ENCODE peak calls at places on chromosomes 7 and 10, in ten cellular contexts. F is aorta; Q is left cardiac atrium; R is activated T-helper 1 cell treated with anti-CD3 and anti-CD28 coated beads, Interleukin-12 subunit alpha, Interleukin-12 subunit beta, Interleukin-2, Interleukin-4 antibody, amounts not matched to agents 30 ng/mL and 10 ng/mL and 1 ng/mL, durations not matched to agents 14 hours and 24 hours and 36 hours; N is Right ventricle myocardium superior; P is activated gamma-delta T cell; X is SK-N-SH; W is CD8-positive, alpha-beta memory T cell; G is A172; H is activated CD8-positive, alpha-beta memory T cell treated with anti-CD3 and anti-CD28 coated beads for 1 hour. B is an unnamed sample.

GRCh38 chr10:30505543-30506298 is 71.7 kb downstream of the MAP3K8 start:
- DNase-seq in F (no peak), Q (no peak), R (no peak), N (no peak), P (no peak), X (no peak), W (no peak), G (no peak), H (no peak), B (no peak)

GRCh38 chr10:71270301-71270777 is 48.7 kb upstream of the SLC29A3 start:
- DNase-seq in F (no peak), Q (peak), R (peak), N (peak), P (no peak), X (peak), W (no peak), G (peak), H (no peak), B (peak)

GRCh38 chr10:19832624-19833507 is 16.6 kb downstream of the PLXDC2 start:
- DNase-seq in F (no peak), Q (no peak), R (no peak), N (peak), P (no peak), X (no peak), W (no peak), G (no peak), H (no peak), B (no peak)

GRCh38 chr7:7861211-7861633 is 107.4 kb upstream of the GLCCI1 start:
- DNase-seq in F (no peak), Q (no peak), R (no peak), N (no peak), P (no peak), X (no peak), W (no peak), G (peak), H (no peak), B (peak)

GRCh38 chr7:18228686-18229085 is 201.0 kb upstream of the PRPS1L1 start:
- DNase-seq in F (no peak), Q (no peak), R (no peak), N (no peak), P (no peak), X (no peak), W (no peak), G (no peak), H (no peak), B (no peak)

GRCh38 chr7:15977663-15978062 is 291.2 kb upstream of the MEOX2 start:
- DNase-seq in F (no peak), Q (no peak), R (no peak), N (no peak), P (no peak), X (no peak), W (no peak), G (peak), H (no peak), B (peak)

GRCh38 chr7:138797715-138798320 is at the start of the genes ATP6V0A4 and TMEM213:
- DNase-seq in F (no peak), Q (no peak), R (no peak), N (no peak), P (no peak), X (no peak), W (no peak), G (no peak), H (no peak), B (no peak)

GRCh38 chr7:135150072-135150782 is 2.4 kb downstream of the TMEM140 start:
- DNase-seq in F (no peak), Q (no peak), R (no peak), N (peak), P (no peak), X (no peak), W (no peak), G (no peak), H (no peak), B (no peak)

GRCh38 chr7:44045226-44046014 is 918 bp downstream of the DBNL start:
- DNase-seq in F (peak), Q (peak), R (no peak), N (no peak), P (no peak), X (no peak), W (no peak), G (no peak), H (no peak), B (peak)

GRCh38 chr10:29563420-29564035 is 71.2 kb downstream of the SVIL start:
- DNase-seq in F (no peak), Q (no peak), R (no peak), N (no peak), P (no peak), X (no peak), W (no peak), G (no peak), H (no peak), B (no peak)

GRCh38 chr7:134701272-134701671 is 54.6 kb downstream of the BPGM start:
- DNase-seq in F (no peak), Q (no peak), R (no peak), N (no peak), P (no peak), X (peak), W (no peak), G (peak), H (no peak), B (peak)

GRCh38 chr7:150941983-150942590 is 36.0 kb downstream of the KCNH2 start:
- DNase-seq in F (peak), Q (no peak), R (no peak), N (peak), P (no peak), X (peak), W (no peak), G (peak), H (no peak), B (peak)

GRCh38 chr7:151503902-151504714 is 15.6 kb downstream of the RHEB start:
- DNase-seq in F (no peak), Q (no peak), R (no peak), N (no peak), P (no peak), X (no peak), W (no peak), G (no peak), H (no peak), B (peak)

GRCh38 chr10:48602401-48603135 is 2.3 kb downstream of the ARHGAP22 start:
- DNase-seq in F (no peak), Q (no peak), R (no peak), N (no peak), P (no peak), X (no peak), W (no peak), G (no peak), H (no peak), B (no peak)

GRCh38 chr10:108913300-108913699 is 1010.0 kb downstream of the XPNPEP1 start:
- DNase-seq in F (no peak), Q (no peak), R (no peak), N (no peak), P (no peak), X (no peak), W (no peak), G (no peak), H (no peak), B (no peak)

GRCh38 chr10:124592736-124593430 is 131.3 kb downstream of the LHPP start:
- DNase-seq in F (peak), Q (peak), R (no peak), N (peak), P (no peak), X (no peak), W (no peak), G (no peak), H (no peak), B (no peak)

GRCh38 chr7:63065684-63066083 is 933.0 kb upstream of the ZNF722 start:
- DNase-seq in F (no peak), Q (no peak), R (no peak), N (no peak), P (no peak), X (no peak), W (no peak), G (no peak), H (no peak), B (no peak)

GRCh38 chr7:89593125-89593524 is 561.1 kb upstream of the STEAP1 start:
- DNase-seq in F (no peak), Q (no peak), R (no peak), N (no peak), P (no peak), X (no peak), W (no peak), G (no peak), H (no peak), B (no peak)

GRCh38 chr7:79610301-79610700 is 156.8 kb upstream of the MAGI2 start:
- DNase-seq in F (no peak), Q (no peak), R (no peak), N (no peak), P (no peak), X (peak), W (no peak), G (no peak), H (no peak), B (peak)

GRCh38 chr7:131900785-131901287 is 344.4 kb upstream of the PODXL start:
- DNase-seq in F (no peak), Q (no peak), R (no peak), N (no peak), P (no peak), X (no peak), W (no peak), G (no peak), H (no peak), B (no peak)

GRCh38 chr7:55086413-55087201 is 67.8 kb downstream of the EGFR start:
- DNase-seq in F (no peak), Q (no peak), R (no peak), N (no peak), P (no peak), X (peak), W (no peak), G (peak), H (no peak), B (peak)

GRCh38 chr7:52161483-52161882 is 844.9 kb upstream of the COBL start:
- DNase-seq in F (no peak), Q (no peak), R (no peak), N (no peak), P (no peak), X (no peak), W (no peak), G (no peak), H (no peak), B (no peak)

GRCh38 chr7:128408709-128409434 is 910 bp downstream of the IMPDH1 start:
- DNase-seq in F (no peak), Q (no peak), R (no peak), N (no peak), P (no peak), X (peak), W (no peak), G (no peak), H (no peak), B (no peak)

GRCh38 chr10:43354879-43355380 is 16.5 kb upstream of the FXYD4 start:
- DNase-seq in F (no peak), Q (no peak), R (no peak), N (no peak), P (no peak), X (no peak), W (no peak), G (no peak), H (no peak), B (no peak)

GRCh38 chr10:54284526-54285193 is 516.4 kb downstream of the PCDH15 start:
- DNase-seq in F (no peak), Q (no peak), R (no peak), N (no peak), P (no peak), X (no peak), W (no peak), G (no peak), H (no peak), B (no peak)

GRCh38 chr10:15227611-15228372 is 59.3 kb upstream of the NMT2 start:
- DNase-seq in F (no peak), Q (no peak), R (no peak), N (no peak), P (no peak), X (no peak), W (no peak), G (no peak), H (no peak), B (peak)

GRCh38 chr10:28302012-28302667 is 724 bp downstream of the MPP7 start:
- DNase-seq in F (no peak), Q (no peak), R (no peak), N (peak), P (no peak), X (no peak), W (no peak), G (peak), H (no peak), B (no peak)

GRCh38 chr7:149003018-149003417 is 25.3 kb downstream of the PDIA4 start:
- DNase-seq in F (peak), Q (no peak), R (no peak), N (peak), P (no peak), X (no peak), W (no peak), G (no peak), H (no peak), B (no peak)

GRCh38 chr10:97013983-97014382 is 171.8 kb downstream of the SLIT1 start:
- DNase-seq in F (no peak), Q (no peak), R (no peak), N (no peak), P (no peak), X (no peak), W (no peak), G (no peak), H (no peak), B (no peak)

GRCh38 chr10:67771200-67771599 is 66.8 kb downstream of the DNAJC12 start:
- DNase-seq in F (no peak), Q (no peak), R (no peak), N (no peak), P (no peak), X (no peak), W (no peak), G (no peak), H (no peak), B (no peak)